ENCODE peak calls at places on chromosomes 4 and X, in four cellular contexts. One of them, this sample, is unnamed.

GRCh38 chr4:120331486-120332281 is 265.0 kb upstream of the MAD2L1 start:
- DNase-seq in RWPE2: no peak
- DNase-seq in globus pallidus: no peak
- DNase-seq in endothelial cell of umbilical vein: no peak
- DNase-seq in this sample: no peak

GRCh38 chr4:147964519-147964918 is 232.6 kb downstream of the ARHGAP10 start:
- DNase-seq in RWPE2: no peak
- DNase-seq in globus pallidus: no peak
- DNase-seq in endothelial cell of umbilical vein: no peak
- DNase-seq in this sample: no peak

GRCh38 chrX:19549838-19550237 is 34.5 kb upstream of the MAP3K15 start:
- DNase-seq in RWPE2: no peak
- DNase-seq in globus pallidus: no peak
- DNase-seq in endothelial cell of umbilical vein: no peak
- DNase-seq in this sample: no peak

GRCh38 chr4:109730294-109731051 is 603 bp upstream of the PLA2G12A start:
- DNase-seq in RWPE2: peak
- DNase-seq in globus pallidus: no peak
- DNase-seq in endothelial cell of umbilical vein: peak
- DNase-seq in this sample: peak

GRCh38 chrX:19709812-19710518 is 177.4 kb downstream of the SH3KBP1 start:
- DNase-seq in RWPE2: peak
- DNase-seq in globus pallidus: no peak
- DNase-seq in endothelial cell of umbilical vein: peak
- DNase-seq in this sample: peak

GRCh38 chr4:174215936-174216699 is 67.3 kb downstream of the FBXO8 start:
- DNase-seq in RWPE2: no peak
- DNase-seq in globus pallidus: no peak
- DNase-seq in endothelial cell of umbilical vein: no peak
- DNase-seq in this sample: no peak

GRCh38 chrX:103175944-103176753 is 38.8 kb upstream of the BEX4 start:
- DNase-seq in RWPE2: no peak
- DNase-seq in globus pallidus: peak
- DNase-seq in endothelial cell of umbilical vein: peak
- DNase-seq in this sample: peak

GRCh38 chr4:39975488-39976089 is 2.1 kb downstream of the PDS5A start:
- DNase-seq in RWPE2: no peak
- DNase-seq in globus pallidus: no peak
- DNase-seq in endothelial cell of umbilical vein: no peak
- DNase-seq in this sample: no peak

GRCh38 chr4:3112241-3112978 is 37.9 kb downstream of the HTT start:
- DNase-seq in RWPE2: no peak
- DNase-seq in globus pallidus: no peak
- DNase-seq in endothelial cell of umbilical vein: peak
- DNase-seq in this sample: no peak

GRCh38 chr4:72302981-72303704 is 265.9 kb downstream of the ADAMTS3 start:
- DNase-seq in RWPE2: no peak
- DNase-seq in globus pallidus: peak
- DNase-seq in endothelial cell of umbilical vein: peak
- DNase-seq in this sample: peak

GRCh38 chr4:147749811-147750321 is 18.0 kb downstream of the ARHGAP10 start:
- DNase-seq in RWPE2: no peak
- DNase-seq in globus pallidus: no peak
- DNase-seq in endothelial cell of umbilical vein: no peak
- DNase-seq in this sample: no peak

GRCh38 chrX:51931761-51932160 is 38.3 kb downstream of the MAGED1 start:
- DNase-seq in RWPE2: no peak
- DNase-seq in globus pallidus: peak
- DNase-seq in endothelial cell of umbilical vein: no peak
- DNase-seq in this sample: no peak

GRCh38 chrX:138775501-138775900 is 64.0 kb upstream of the FGF13 start:
- DNase-seq in RWPE2: no peak
- DNase-seq in globus pallidus: no peak
- DNase-seq in endothelial cell of umbilical vein: peak
- DNase-seq in this sample: peak

GRCh38 chrX:131728295-131729145 is 184.6 kb downstream of the OR13H1 start:
- DNase-seq in RWPE2: no peak
- DNase-seq in globus pallidus: no peak
- DNase-seq in endothelial cell of umbilical vein: no peak
- DNase-seq in this sample: peak